ENCODE peak calls at places on chromosome 18, in four cellular contexts. L, C, N and M are unnamed samples.
A peak's percentile ranks its signal among the peaks of the same experiment; 100 is the strongest.

GRCh38 chr18:38648184-38648583 is 1082.6 kb upstream of the CELF4 start:
- DNase-seq in L (no peak), C (no peak), N (no peak), M (no peak)

GRCh38 chr18:26868968-26869586 is 3.6 kb upstream of the AQP4 start:
- DNase-seq in L (no peak), C (no peak), N (no peak), M (no peak)

GRCh38 chr18:76657911-76658475 is 163.0 kb upstream of the ZNF516 start:
- DNase-seq in L (no peak), C (no peak), N (no peak), M (no peak)

GRCh38 chr18:79611040-79611681 is 68.4 kb upstream of the CTDP1 start:
- DNase-seq in L (peak; percentile 37), C (peak; percentile 37), N (no peak), M (peak; percentile 89)

GRCh38 chr18:62773691-62774090 is 58.4 kb downstream of the PHLPP1 start:
- DNase-seq in L (no peak), C (no peak), N (no peak), M (no peak)

GRCh38 chr18:65592419-65592818 is 158.4 kb upstream of the CDH7 start:
- DNase-seq in L (no peak), C (peak; percentile 44), N (no peak), M (no peak)

GRCh38 chr18:11040823-11041712 is 108.3 kb downstream of the PIEZO2 start:
- DNase-seq in L (no peak), C (peak; percentile 83), N (peak; percentile 24), M (peak; percentile 85)

GRCh38 chr18:67628674-67629073 is 112.2 kb upstream of the DSEL start:
- DNase-seq in L (no peak), C (no peak), N (no peak), M (no peak)

GRCh38 chr18:44731866-44732555 is 51.3 kb downstream of the SETBP1 start:
- DNase-seq in L (no peak), C (no peak), N (no peak), M (no peak)

GRCh38 chr18:49362431-49362830 is 98.0 kb downstream of the DYM start:
- DNase-seq in L (no peak), C (no peak), N (no peak), M (no peak)

GRCh38 chr18:79955302-79956075 is 4.0 kb upstream of the SLC66A2 start:
- DNase-seq in L (no peak), C (no peak), N (no peak), M (no peak)

GRCh38 chr18:49875155-49875554 is 61.8 kb upstream of the ACAA2 start:
- DNase-seq in L (no peak), C (no peak), N (no peak), M (no peak)

GRCh38 chr18:77206676-77207370 is 42.8 kb upstream of the GALR1 start:
- DNase-seq in L (no peak), C (no peak), N (peak; percentile 50), M (no peak)

GRCh38 chr18:32355896-32356295 is 114.8 kb downstream of the GAREM1 start:
- DNase-seq in L (no peak), C (no peak), N (peak; percentile 32), M (no peak)

GRCh38 chr18:48133675-48134251 is 203.3 kb upstream of the SMAD2 start:
- DNase-seq in L (no peak), C (no peak), N (no peak), M (no peak)

GRCh38 chr18:39604836-39605235 is 2039.2 kb upstream of the CELF4 start:
- DNase-seq in L (no peak), C (no peak), N (peak; percentile 21), M (peak; percentile 7)